ENCODE peak calls at places on chromosome 18, in ten cellular contexts. Y is adipocyte; R is astrocyte; M is effector memory CD4-positive, alpha-beta T cell; W is IMR-90; L is neuronal stem cell; I is right atrium auricular region; S is upper lobe of right lung; H is BJ; X is gastrocnemius medialis. V is an unnamed sample.

GRCh38 chr18:63951302-63951705 is 2.2 kb downstream of the HMSD start:
- DNase-seq in Y (no peak), R (peak; percentile 18), M (no peak), W (peak; percentile 34), L (no peak), I (no peak), S (no peak), H (no peak), X (no peak), V (no peak)

GRCh38 chr18:70422061-70422965 is 133.5 kb downstream of the SOCS6 start:
- DNase-seq in Y (peak; percentile 72), R (peak; percentile 96), M (no peak), W (peak; percentile 93), L (no peak), I (peak; percentile 86), S (peak; percentile 90), H (peak; percentile 83), X (peak; percentile 16), V (peak; percentile 66)

GRCh38 chr18:69784840-69785239 is 162.8 kb downstream of the CD226 start:
- DNase-seq in Y (no peak), R (no peak), M (no peak), W (no peak), L (no peak), I (no peak), S (no peak), H (no peak), X (no peak), V (no peak)

GRCh38 chr18:213505-213904 is 54.3 kb downstream of the THOC1 start:
- DNase-seq in Y (no peak), R (no peak), M (no peak), W (no peak), L (no peak), I (no peak), S (no peak), H (no peak), X (no peak), V (no peak)

GRCh38 chr18:42338683-42339082 is 383.6 kb downstream of the PIK3C3 start:
- DNase-seq in Y (no peak), R (no peak), M (no peak), W (no peak), L (no peak), I (no peak), S (no peak), H (no peak), X (no peak), V (no peak)

GRCh38 chr18:63964908-63965307 is 5.0 kb upstream of the SERPINB8 start:
- DNase-seq in Y (no peak), R (no peak), M (no peak), W (no peak), L (no peak), I (no peak), S (no peak), H (no peak), X (no peak), V (no peak)

GRCh38 chr18:48819781-48820482 is 130.8 kb downstream of the SMAD7 start:
- DNase-seq in Y (no peak), R (no peak), M (no peak), W (no peak), L (no peak), I (peak; percentile 57), S (peak; percentile 41), H (no peak), X (peak; percentile 0), V (peak; percentile 53)

GRCh38 chr18:79510046-79510685 is 114.4 kb downstream of the NFATC1 start:
- DNase-seq in Y (no peak), R (no peak), M (no peak), W (no peak), L (no peak), I (no peak), S (peak; percentile 29), H (no peak), X (no peak), V (no peak)

GRCh38 chr18:50806208-50806616 is 13.6 kb downstream of the MRO start:
- DNase-seq in Y (no peak), R (no peak), M (no peak), W (no peak), L (no peak), I (no peak), S (peak; percentile 71), H (no peak), X (no peak), V (peak; percentile 18)

GRCh38 chr18:10006261-10006903 is 92.6 kb downstream of the VAPA start:
- DNase-seq in Y (peak; percentile 75), R (peak; percentile 12), M (no peak), W (peak; percentile 28), L (no peak), I (no peak), S (no peak), H (no peak), X (no peak), V (no peak)

GRCh38 chr18:46756172-46756558 is 688 bp downstream of the ST8SIA5 start:
- DNase-seq in Y (no peak), R (no peak), M (no peak), W (no peak), L (peak; percentile 27), I (peak; percentile 7), S (no peak), H (no peak), X (no peak), V (no peak)
- H3K27me3 ChIP-seq in Y (peaks cover 39% of the 10 kb centered on the region), R (peaks cover 35% of the 10 kb centered on the region), M (peaks cover 19% of the 10 kb centered on the region), W (peaks cover 59% of the 10 kb centered on the region), L (peaks cover 47% of the 10 kb centered on the region), I (no peaks in the 10 kb centered on the region), S (peaks cover 57% of the 10 kb centered on the region), H (peaks cover 37% of the 10 kb centered on the region), X (no peaks in the 10 kb centered on the region), V (peaks cover 6% of the 10 kb centered on the region)

GRCh38 chr18:59760212-59760997 is 63.2 kb upstream of the CCBE1 start:
- DNase-seq in Y (no peak), R (no peak), M (no peak), W (no peak), L (no peak), I (no peak), S (no peak), H (no peak), X (no peak), V (no peak)
- H3K27me3 ChIP-seq in Y (no peaks in the 10 kb centered on the region), R (no peaks in the 10 kb centered on the region), M (no peaks in the 10 kb centered on the region), W (no peaks in the 10 kb centered on the region), L (no peaks in the 10 kb centered on the region), I (no peaks in the 10 kb centered on the region), S (no peaks in the 10 kb centered on the region), H (no peaks in the 10 kb centered on the region), X (no peaks in the 10 kb centered on the region), V (no peaks in the 10 kb centered on the region)

GRCh38 chr18:36294031-36294430 is 3.5 kb upstream of the FHOD3 start:
- DNase-seq in Y (no peak), R (peak; percentile 53), M (no peak), W (peak; percentile 65), L (no peak), I (no peak), S (no peak), H (no peak), X (no peak), V (no peak)
- H3K27me3 ChIP-seq in Y (no peaks in the 10 kb centered on the region), R (no peaks in the 10 kb centered on the region), M (peaks cover 13% of the 10 kb centered on the region), W (no peaks in the 10 kb centered on the region), L (peaks cover 5% of the 10 kb centered on the region), I (peaks cover 3% of the 10 kb centered on the region), S (peaks cover 31% of the 10 kb centered on the region), H (no peaks in the 10 kb centered on the region), X (no peaks in the 10 kb centered on the region), V (no peaks in the 10 kb centered on the region)

DNA sequence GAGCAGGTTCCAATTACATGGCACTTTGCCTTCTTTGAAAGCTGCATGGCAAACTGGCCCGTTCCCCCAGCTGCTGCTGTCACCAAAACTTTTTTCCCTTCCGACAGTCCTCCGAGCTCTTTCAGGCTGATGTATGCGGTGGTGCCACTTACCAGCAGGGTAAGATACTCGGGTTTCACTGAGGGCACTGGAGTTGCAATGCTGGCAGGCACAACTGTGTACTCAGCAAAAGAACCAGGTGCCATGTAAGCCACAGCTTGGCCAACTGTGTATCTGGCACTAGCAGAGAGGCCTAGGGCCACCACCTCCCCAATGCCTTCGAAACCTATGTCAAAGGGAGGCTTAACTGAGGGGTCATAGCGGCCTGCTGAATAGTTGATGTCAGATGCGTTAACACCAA is 7.0 kb downstream of the PTGR3 start:
- DNase-seq in Y (no peak), R (no peak), M (no peak), W (no peak), L (no peak), I (no peak), S (no peak), H (no peak), X (peak; percentile 81), V (no peak)
- H3K27me3 ChIP-seq in Y (no peaks in the 10 kb centered on the region), R (no peaks in the 10 kb centered on the region), M (no peaks in the 10 kb centered on the region), W (no peaks in the 10 kb centered on the region), L (peaks cover 38% of the 10 kb centered on the region), I (no peaks in the 10 kb centered on the region), S (no peaks in the 10 kb centered on the region), H (no peaks in the 10 kb centered on the region), X (no peaks in the 10 kb centered on the region), V (no peaks in the 10 kb centered on the region)

GRCh38 chr18:8703781-8704301 is 1.5 kb upstream of the MTCL1 start:
- DNase-seq in Y (no peak), R (no peak), M (no peak), W (no peak), L (no peak), I (no peak), S (peak; percentile 64), H (no peak), X (no peak), V (no peak)

GRCh38 chr18:8705280-8705940 is at the start of gene MTCL1:
- DNase-seq in Y (peak; percentile 79), R (peak; percentile 19), M (no peak), W (no peak), L (no peak), I (no peak), S (peak; percentile 75), H (no peak), X (no peak), V (no peak)

GRCh38 chr18:8703181-8703638 is 2.1 kb upstream of the MTCL1 start:
- DNase-seq in Y (no peak), R (no peak), M (no peak), W (no peak), L (no peak), I (no peak), S (no peak), H (no peak), X (no peak), V (no peak)

GRCh38 chr18:8705941-8706544 is 687 bp downstream of the MTCL1 start:
- DNase-seq in Y (peak; percentile 63), R (no peak), M (no peak), W (no peak), L (no peak), I (no peak), S (peak; percentile 71), H (no peak), X (no peak), V (no peak)

GRCh38 chr18:8704361-8705279 is 736 bp upstream of the MTCL1 start:
- DNase-seq in Y (peak; percentile 97), R (peak; percentile 78), M (peak; percentile 77), W (peak; percentile 88), L (peak; percentile 81), I (peak; percentile 81), S (peak; percentile 95), H (peak; percentile 70), X (peak; percentile 81), V (peak; percentile 39)
- H3K27me3 ChIP-seq in Y (no peaks in the 10 kb centered on the region), R (no peaks in the 10 kb centered on the region), M (peaks cover 30% of the 10 kb centered on the region), W (no peaks in the 10 kb centered on the region), L (peaks cover 12% of the 10 kb centered on the region), I (no peaks in the 10 kb centered on the region), S (no peaks in the 10 kb centered on the region), H (no peaks in the 10 kb centered on the region), X (no peaks in the 10 kb centered on the region), V (no peaks in the 10 kb centered on the region)